ENCODE peak calls at places on chromosomes 4 and X, in seven cellular contexts. E is activated T-helper 1 cell treated with Interleukin-2 at 50 U/mL for 16 hours; X is GM20000; B is CD4-positive, alpha-beta memory T cell; I is left lung; O is AG09319; L is epithelial cell of esophagus. D is an unnamed sample.

GRCh38 chr4:160117686-160118085 is 1014.8 kb downstream of the RAPGEF2 start:
- DNase-seq in E (no peak), X (no peak), B (no peak), I (no peak), O (no peak), L (no peak), D (no peak)

GRCh38 chr4:6658635-6659075 is 18.2 kb downstream of the MRFAP1 start:
- DNase-seq in E (peak), X (peak), B (peak), I (peak), O (no peak), L (peak), D (no peak)

GRCh38 chr4:142091085-142091513 is 454.7 kb downstream of the IL15 start:
- DNase-seq in E (no peak), X (no peak), B (no peak), I (no peak), O (peak), L (peak), D (peak)

GRCh38 chr4:96295143-96295763 is 455.4 kb downstream of the PDHA2 start:
- DNase-seq in E (no peak), X (no peak), B (no peak), I (no peak), O (no peak), L (no peak), D (no peak)

GRCh38 chr4:89336818-89337395 is 29.3 kb upstream of the GPRIN3 start:
- DNase-seq in E (no peak), X (no peak), B (no peak), I (no peak), O (no peak), L (no peak), D (no peak)

GRCh38 chr4:139367421-139368090 is 65.3 kb upstream of the NDUFC1 start:
- DNase-seq in E (no peak), X (no peak), B (no peak), I (no peak), O (no peak), L (no peak), D (peak)

GRCh38 chr4:3442959-3443749 is 1.4 kb downstream of the HGFAC start:
- DNase-seq in E (peak), X (peak), B (peak), I (peak), O (no peak), L (peak), D (peak)

GRCh38 chr4:11429646-11430045 is 952 bp upstream of the HS3ST1 start:
- DNase-seq in E (no peak), X (no peak), B (no peak), I (no peak), O (no peak), L (peak), D (no peak)

GRCh38 chr4:139243448-139244365 is 36.3 kb downstream of the MGARP start:
- DNase-seq in E (no peak), X (no peak), B (no peak), I (no peak), O (peak), L (peak), D (peak)

GRCh38 chr4:107897823-107898222 is 33.5 kb upstream of the CYP2U1 start:
- DNase-seq in E (no peak), X (no peak), B (no peak), I (no peak), O (no peak), L (peak), D (no peak)

GRCh38 chr4:120808475-120809141 is 113.9 kb downstream of the PRDM5 start:
- DNase-seq in E (no peak), X (no peak), B (no peak), I (peak), O (no peak), L (no peak), D (no peak)

GRCh38 chr4:187073820-187074219 is 350.2 kb upstream of the FAT1 start:
- DNase-seq in E (no peak), X (no peak), B (no peak), I (no peak), O (no peak), L (no peak), D (no peak)

GRCh38 chrX:139106111-139106510 is 394.6 kb upstream of the FGF13 start:
- DNase-seq in E (no peak), X (no peak), B (no peak), I (no peak), O (peak), L (peak), D (no peak)

GRCh38 chr4:157151711-157152110 is 68.8 kb upstream of the GRIA2 start:
- DNase-seq in E (no peak), X (no peak), B (no peak), I (no peak), O (no peak), L (peak), D (no peak)

GRCh38 chrX:149825424-149825823 is 43.7 kb downstream of the MAGEA9 start:
- DNase-seq in E (peak), X (no peak), B (no peak), I (no peak), O (no peak), L (peak), D (no peak)

GRCh38 chrX:134898450-134898849 is 92.3 kb upstream of the SMIM10 start:
- DNase-seq in E (no peak), X (no peak), B (no peak), I (no peak), O (no peak), L (no peak), D (no peak)

GRCh38 chr4:2220016-2220620 is 21.8 kb downstream of the HAUS3 start:
- DNase-seq in E (peak), X (peak), B (peak), I (no peak), O (peak), L (peak), D (peak)

GRCh38 chrX:3733043-3733430 is 19.6 kb upstream of the PRKX start:
- DNase-seq in E (no peak), X (no peak), B (no peak), I (no peak), O (no peak), L (no peak), D (no peak)

GRCh38 chr4:122009524-122009923 is 57.7 kb upstream of the TRPC3 start:
- DNase-seq in E (no peak), X (no peak), B (no peak), I (no peak), O (no peak), L (no peak), D (no peak)

GRCh38 chr4:5928241-5928640 is 35.4 kb upstream of the CRMP1 start:
- DNase-seq in E (no peak), X (no peak), B (no peak), I (no peak), O (no peak), L (no peak), D (no peak)

GRCh38 chr4:13860126-13860525 is 232.6 kb upstream of the BOD1L1 start:
- DNase-seq in E (no peak), X (no peak), B (no peak), I (no peak), O (no peak), L (no peak), D (no peak)